ENCODE peak calls at places on chromosome 1, in ten cellular contexts. P is left ventricle myocardium inferior; Q is nephron progenitor cell; I is CD4-positive, CD25-positive, alpha-beta regulatory T cell; M is NCI-H1105; O is activated T-cell treated with anti-CD3 and anti-CD28 coated beads for 24 hours; E is pancreas; N is GM10248; V is CD4-positive, alpha-beta memory T cell; Y is lung microvascular endothelial cell. S is an unnamed sample.
A peak's percentile ranks its signal among the peaks of the same experiment; 100 is the strongest.

GRCh38 chr1:154954541-154954940 is 1.4 kb downstream of the PBXIP1 start:
- DNase-seq in Y (no peak), N (no peak), E (no peak), Q (no peak), O (no peak), P (no peak), V (peak; percentile 41), I (no peak), M (no peak), S (no peak)

GRCh38 chr1:93801471-93801870 is 77.5 kb downstream of the DNTTIP2 start:
- DNase-seq in E (no peak), Q (no peak), M (no peak), V (no peak), I (no peak), P (no peak), O (no peak), N (no peak), Y (no peak), S (no peak)

GRCh38 chr1:186740324-186740723 is 60.1 kb upstream of the PTGS2 start:
- DNase-seq in M (no peak), V (no peak), P (no peak), I (no peak), O (no peak), Q (no peak), Y (no peak), E (no peak), N (peak; percentile 18), S (no peak)

GRCh38 chr1:35452086-35452485 is 105.1 kb downstream of the KIAA0319L start:
- DNase-seq in Y (peak; percentile 80), I (no peak), V (no peak), E (no peak), N (no peak), M (no peak), O (no peak), P (peak; percentile 60), Q (no peak), S (peak; percentile 48)

GRCh38 chr1:7230121-7230895 is 445.1 kb downstream of the CAMTA1 start:
- DNase-seq in Q (no peak), I (no peak), N (no peak), M (no peak), E (no peak), O (no peak), P (no peak), V (no peak), Y (no peak), S (no peak)

GRCh38 chr1:7253118-7253480 is 467.8 kb downstream of the CAMTA1 start:
- DNase-seq in Y (no peak), E (no peak), M (no peak), O (no peak), I (no peak), V (no peak), N (no peak), P (no peak), Q (no peak), S (no peak)

GRCh38 chr1:80841261-80841660 is 959.5 kb upstream of the ADGRL2 start:
- DNase-seq in O (no peak), M (no peak), Q (no peak), V (no peak), Y (no peak), P (no peak), E (no peak), I (no peak), N (no peak), S (no peak)

GRCh38 chr1:163231385-163231784 is 28.7 kb upstream of the RGS5 start:
- DNase-seq in Y (peak; percentile 46), E (no peak), O (no peak), Q (no peak), P (no peak), V (no peak), M (no peak), I (no peak), N (no peak), S (no peak)

GRCh38 chr1:165954940-165955339 is 127.5 kb downstream of the UCK2 start:
- DNase-seq in Q (no peak), V (no peak), Y (no peak), O (no peak), I (no peak), M (no peak), N (no peak), E (no peak), P (no peak), S (no peak)

GRCh38 chr1:178733972-178734371 is 8.9 kb downstream of the RALGPS2 start:
- DNase-seq in V (no peak), M (no peak), Y (no peak), O (no peak), I (no peak), P (no peak), N (no peak), E (no peak), Q (no peak), S (no peak)

GRCh38 chr1:181131255-181131901 is 42.9 kb downstream of the IER5 start:
- DNase-seq in Q (no peak), V (no peak), E (no peak), Y (no peak), N (peak; percentile 83), I (no peak), O (no peak), M (no peak), P (no peak), S (no peak)

GRCh38 chr1:160522622-160523345 is at the start of gene SLAMF6:
- DNase-seq in O (no peak), Q (no peak), M (no peak), N (peak; percentile 37), P (no peak), V (peak; percentile 63), E (no peak), I (peak; percentile 15), Y (no peak), S (no peak)

GRCh38 chr1:2985121-2985561 is 36.1 kb upstream of the ACTRT2 start:
- DNase-seq in E (peak; percentile 37), O (no peak), M (no peak), Y (no peak), I (no peak), V (no peak), N (no peak), P (no peak), Q (peak; percentile 52), S (peak; percentile 71)

GRCh38 chr1:248714248-248714647 is 11.7 kb upstream of the OR14I1 start:
- DNase-seq in O (no peak), P (no peak), Q (no peak), N (no peak), M (no peak), V (no peak), Y (no peak), E (no peak), I (no peak), S (no peak)

GRCh38 chr1:233005703-233006102 is 55.3 kb downstream of the NTPCR start:
- DNase-seq in Y (peak; percentile 87), M (no peak), O (no peak), Q (no peak), N (no peak), I (no peak), P (no peak), V (no peak), E (no peak), S (no peak)

GRCh38 chr1:234579967-234580366 is 30.0 kb downstream of the IRF2BP2 start:
- DNase-seq in M (no peak), Y (peak; percentile 21), O (no peak), P (no peak), N (peak; percentile 37), Q (no peak), V (no peak), E (no peak), I (no peak), S (no peak)

GRCh38 chr1:30034627-30035521 is 688.5 kb downstream of the MATN1 start:
- DNase-seq in Y (peak; percentile 7), V (no peak), I (no peak), O (no peak), N (no peak), P (no peak), E (no peak), Q (no peak), M (peak; percentile 68), S (peak; percentile 79)

GRCh38 chr1:204102719-204103118 is 29.8 kb downstream of the SOX13 start:
- DNase-seq in O (no peak), Q (no peak), V (no peak), M (no peak), N (no peak), E (no peak), I (no peak), Y (no peak), P (no peak), S (no peak)

GRCh38 chr1:211638723-211639122 is 36.7 kb downstream of the NEK2 start:
- DNase-seq in I (no peak), P (no peak), Y (no peak), E (no peak), Q (no peak), V (no peak), N (no peak), O (no peak), M (no peak), S (no peak)

GRCh38 chr1:19448491-19449439 is 36.6 kb downstream of the CAPZB start:
- DNase-seq in Q (peak; percentile 29), O (no peak), I (no peak), P (peak; percentile 66), M (no peak), N (no peak), E (no peak), Y (peak; percentile 83), V (no peak), S (peak; percentile 40)